ENCODE peak calls at places on chromosomes 6 and 20, in ten cellular contexts. One of them, this sample, is unnamed.

GRCh38 chr20:22430154-22430745 is 154.1 kb downstream of the FOXA2 start:
- DNase-seq in upper lobe of left lung: no peak
- DNase-seq in pancreas: no peak
- DNase-seq in K562: peak; percentile 44
- DNase-seq in esophagus muscularis mucosa: no peak
- DNase-seq in brain microvascular endothelial cell: no peak
- DNase-seq in PC-3: peak; percentile 89
- DNase-seq in mucosa of descending colon: no peak
- DNase-seq in cardiac muscle cell: no peak
- DNase-seq in tibial artery: no peak
- DNase-seq in this sample: peak; percentile 57

GRCh38 chr6:114108119-114109002 is 137.4 kb upstream of the HDAC2 start:
- DNase-seq in upper lobe of left lung: no peak
- DNase-seq in pancreas: peak; percentile 85
- DNase-seq in K562: peak; percentile 44
- DNase-seq in esophagus muscularis mucosa: no peak
- DNase-seq in brain microvascular endothelial cell: peak; percentile 78
- DNase-seq in PC-3: peak; percentile 85
- DNase-seq in mucosa of descending colon: peak; percentile 66
- DNase-seq in cardiac muscle cell: peak; percentile 81
- DNase-seq in tibial artery: peak; percentile 69
- DNase-seq in this sample: peak; percentile 50

GRCh38 chr6:128284128-128284527 is 236.3 kb downstream of the PTPRK start:
- DNase-seq in upper lobe of left lung: no peak
- DNase-seq in pancreas: no peak
- DNase-seq in K562: no peak
- DNase-seq in esophagus muscularis mucosa: no peak
- DNase-seq in brain microvascular endothelial cell: no peak
- DNase-seq in PC-3: no peak
- DNase-seq in mucosa of descending colon: no peak
- DNase-seq in cardiac muscle cell: no peak
- DNase-seq in tibial artery: no peak
- DNase-seq in this sample: no peak

GRCh38 chr6:140855520-140855919 is 1277.2 kb upstream of the GJE1 start:
- DNase-seq in upper lobe of left lung: no peak
- DNase-seq in pancreas: no peak
- DNase-seq in K562: no peak
- DNase-seq in esophagus muscularis mucosa: no peak
- DNase-seq in brain microvascular endothelial cell: no peak
- DNase-seq in PC-3: peak; percentile 18
- DNase-seq in mucosa of descending colon: no peak
- DNase-seq in cardiac muscle cell: no peak
- DNase-seq in tibial artery: no peak
- DNase-seq in this sample: peak; percentile 67

GRCh38 chr6:160080097-160080496 is 41.5 kb upstream of the SLC22A1 start:
- DNase-seq in upper lobe of left lung: no peak
- DNase-seq in pancreas: no peak
- DNase-seq in K562: no peak
- DNase-seq in esophagus muscularis mucosa: no peak
- DNase-seq in brain microvascular endothelial cell: no peak
- DNase-seq in PC-3: no peak
- DNase-seq in mucosa of descending colon: no peak
- DNase-seq in cardiac muscle cell: no peak
- DNase-seq in tibial artery: no peak
- DNase-seq in this sample: no peak

GRCh38 chr20:59470521-59470920 is 133.8 kb upstream of the PHACTR3 start:
- DNase-seq in upper lobe of left lung: no peak
- DNase-seq in pancreas: no peak
- DNase-seq in K562: no peak
- DNase-seq in esophagus muscularis mucosa: no peak
- DNase-seq in brain microvascular endothelial cell: no peak
- DNase-seq in PC-3: no peak
- DNase-seq in mucosa of descending colon: no peak
- DNase-seq in cardiac muscle cell: no peak
- DNase-seq in tibial artery: no peak
- DNase-seq in this sample: no peak

GRCh38 chr20:50281831-50282591 is 91.4 kb downstream of the CEBPB start:
- DNase-seq in upper lobe of left lung: no peak
- DNase-seq in pancreas: no peak
- DNase-seq in K562: peak; percentile 76
- DNase-seq in esophagus muscularis mucosa: no peak
- DNase-seq in brain microvascular endothelial cell: no peak
- DNase-seq in PC-3: no peak
- DNase-seq in mucosa of descending colon: peak; percentile 23
- DNase-seq in cardiac muscle cell: no peak
- DNase-seq in tibial artery: no peak
- DNase-seq in this sample: no peak

GRCh38 chr6:43125119-43125518 is 46.0 kb upstream of the SRF start:
- DNase-seq in upper lobe of left lung: no peak
- DNase-seq in pancreas: no peak
- DNase-seq in K562: no peak
- DNase-seq in esophagus muscularis mucosa: no peak
- DNase-seq in brain microvascular endothelial cell: peak; percentile 93
- DNase-seq in PC-3: no peak
- DNase-seq in mucosa of descending colon: peak; percentile 17
- DNase-seq in cardiac muscle cell: peak; percentile 68
- DNase-seq in tibial artery: no peak
- DNase-seq in this sample: no peak

GRCh38 chr20:10478205-10478604 is 43.1 kb downstream of the SLX4IP start:
- DNase-seq in upper lobe of left lung: no peak
- DNase-seq in pancreas: no peak
- DNase-seq in K562: no peak
- DNase-seq in esophagus muscularis mucosa: no peak
- DNase-seq in brain microvascular endothelial cell: no peak
- DNase-seq in PC-3: no peak
- DNase-seq in mucosa of descending colon: no peak
- DNase-seq in cardiac muscle cell: no peak
- DNase-seq in tibial artery: no peak
- DNase-seq in this sample: no peak

GRCh38 chr20:62703853-62704228 is 4.8 kb upstream of the NTSR1 start:
- DNase-seq in upper lobe of left lung: no peak
- DNase-seq in pancreas: no peak
- DNase-seq in K562: no peak
- DNase-seq in esophagus muscularis mucosa: no peak
- DNase-seq in brain microvascular endothelial cell: no peak
- DNase-seq in PC-3: no peak
- DNase-seq in mucosa of descending colon: no peak
- DNase-seq in cardiac muscle cell: no peak
- DNase-seq in tibial artery: no peak
- DNase-seq in this sample: no peak

GRCh38 chr6:71294121-71294523 is 5.5 kb downstream of the OGFRL1 start:
- DNase-seq in upper lobe of left lung: no peak
- DNase-seq in pancreas: no peak
- DNase-seq in K562: no peak
- DNase-seq in esophagus muscularis mucosa: no peak
- DNase-seq in brain microvascular endothelial cell: peak; percentile 79
- DNase-seq in PC-3: peak; percentile 74
- DNase-seq in mucosa of descending colon: no peak
- DNase-seq in cardiac muscle cell: no peak
- DNase-seq in tibial artery: peak; percentile 20
- DNase-seq in this sample: peak; percentile 46

GRCh38 chr20:45545754-45546453 is 1.3 kb downstream of the EPPIN start:
- DNase-seq in upper lobe of left lung: no peak
- DNase-seq in pancreas: no peak
- DNase-seq in K562: peak; percentile 29
- DNase-seq in esophagus muscularis mucosa: peak; percentile 55
- DNase-seq in brain microvascular endothelial cell: peak; percentile 0
- DNase-seq in PC-3: peak; percentile 67
- DNase-seq in mucosa of descending colon: no peak
- DNase-seq in cardiac muscle cell: peak; percentile 41
- DNase-seq in tibial artery: no peak
- DNase-seq in this sample: peak; percentile 42

GRCh38 chr20:43444107-43444506 is 13.6 kb upstream of the SRSF6 start:
- DNase-seq in upper lobe of left lung: no peak
- DNase-seq in pancreas: no peak
- DNase-seq in K562: peak; percentile 32
- DNase-seq in esophagus muscularis mucosa: no peak
- DNase-seq in brain microvascular endothelial cell: no peak
- DNase-seq in PC-3: no peak
- DNase-seq in mucosa of descending colon: no peak
- DNase-seq in cardiac muscle cell: no peak
- DNase-seq in tibial artery: no peak
- DNase-seq in this sample: no peak

GRCh38 chr20:43438578-43439316 is 18.9 kb upstream of the SRSF6 start:
- DNase-seq in upper lobe of left lung: no peak
- DNase-seq in pancreas: no peak
- DNase-seq in K562: no peak
- DNase-seq in esophagus muscularis mucosa: no peak
- DNase-seq in brain microvascular endothelial cell: no peak
- DNase-seq in PC-3: no peak
- DNase-seq in mucosa of descending colon: no peak
- DNase-seq in cardiac muscle cell: no peak
- DNase-seq in tibial artery: no peak
- DNase-seq in this sample: no peak

GRCh38 chr20:43446361-43446879 is 11.3 kb upstream of the SRSF6 start:
- DNase-seq in upper lobe of left lung: no peak
- DNase-seq in pancreas: no peak
- DNase-seq in K562: no peak
- DNase-seq in esophagus muscularis mucosa: no peak
- DNase-seq in brain microvascular endothelial cell: no peak
- DNase-seq in PC-3: no peak
- DNase-seq in mucosa of descending colon: no peak
- DNase-seq in cardiac muscle cell: no peak
- DNase-seq in tibial artery: no peak
- DNase-seq in this sample: peak; percentile 55

GRCh38 chr20:43442310-43442880 is 15.3 kb upstream of the SRSF6 start:
- DNase-seq in upper lobe of left lung: no peak
- DNase-seq in pancreas: no peak
- DNase-seq in K562: no peak
- DNase-seq in esophagus muscularis mucosa: no peak
- DNase-seq in brain microvascular endothelial cell: no peak
- DNase-seq in PC-3: peak; percentile 37
- DNase-seq in mucosa of descending colon: no peak
- DNase-seq in cardiac muscle cell: no peak
- DNase-seq in tibial artery: no peak
- DNase-seq in this sample: peak; percentile 9

DNA sequence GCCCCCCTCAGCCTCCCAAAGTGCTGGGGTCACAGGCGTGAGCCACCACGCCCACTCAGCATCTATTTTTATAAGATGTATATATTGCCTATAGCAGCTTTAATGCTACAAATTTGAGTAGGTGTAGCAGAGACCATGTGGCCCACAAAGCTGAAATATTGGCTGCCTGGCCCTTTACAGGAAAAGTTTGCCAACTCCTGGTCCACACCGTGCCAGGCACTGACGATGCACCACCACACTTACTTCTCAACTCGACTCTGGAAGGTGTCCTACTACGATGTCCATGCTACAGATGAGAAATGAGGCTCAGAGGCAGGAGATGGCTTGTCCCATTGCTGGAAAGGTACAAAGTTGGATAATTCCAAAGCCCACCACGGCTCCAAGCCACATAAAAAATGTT is 17.2 kb upstream of the SRSF6 start:
- DNase-seq in upper lobe of left lung: no peak
- DNase-seq in pancreas: no peak
- DNase-seq in K562: no peak
- DNase-seq in esophagus muscularis mucosa: no peak
- DNase-seq in brain microvascular endothelial cell: no peak
- DNase-seq in PC-3: no peak
- DNase-seq in mucosa of descending colon: no peak
- DNase-seq in cardiac muscle cell: no peak
- DNase-seq in tibial artery: no peak
- DNase-seq in this sample: no peak
- TF ChIP-seq CTCF in upper lobe of left lung: no peak
- TF ChIP-seq CTCF in pancreas: no peak
- TF ChIP-seq CTCF in K562: no peak
- TF ChIP-seq CTCF in esophagus muscularis mucosa: no peak
- TF ChIP-seq CTCF in brain microvascular endothelial cell: no peak
- TF ChIP-seq CTCF in PC-3: no peak
- TF ChIP-seq CTCF in mucosa of descending colon: no peak
- TF ChIP-seq CTCF in cardiac muscle cell: no peak
- TF ChIP-seq CTCF in tibial artery: no peak
- TF ChIP-seq CTCF in this sample: no peak

DNA sequence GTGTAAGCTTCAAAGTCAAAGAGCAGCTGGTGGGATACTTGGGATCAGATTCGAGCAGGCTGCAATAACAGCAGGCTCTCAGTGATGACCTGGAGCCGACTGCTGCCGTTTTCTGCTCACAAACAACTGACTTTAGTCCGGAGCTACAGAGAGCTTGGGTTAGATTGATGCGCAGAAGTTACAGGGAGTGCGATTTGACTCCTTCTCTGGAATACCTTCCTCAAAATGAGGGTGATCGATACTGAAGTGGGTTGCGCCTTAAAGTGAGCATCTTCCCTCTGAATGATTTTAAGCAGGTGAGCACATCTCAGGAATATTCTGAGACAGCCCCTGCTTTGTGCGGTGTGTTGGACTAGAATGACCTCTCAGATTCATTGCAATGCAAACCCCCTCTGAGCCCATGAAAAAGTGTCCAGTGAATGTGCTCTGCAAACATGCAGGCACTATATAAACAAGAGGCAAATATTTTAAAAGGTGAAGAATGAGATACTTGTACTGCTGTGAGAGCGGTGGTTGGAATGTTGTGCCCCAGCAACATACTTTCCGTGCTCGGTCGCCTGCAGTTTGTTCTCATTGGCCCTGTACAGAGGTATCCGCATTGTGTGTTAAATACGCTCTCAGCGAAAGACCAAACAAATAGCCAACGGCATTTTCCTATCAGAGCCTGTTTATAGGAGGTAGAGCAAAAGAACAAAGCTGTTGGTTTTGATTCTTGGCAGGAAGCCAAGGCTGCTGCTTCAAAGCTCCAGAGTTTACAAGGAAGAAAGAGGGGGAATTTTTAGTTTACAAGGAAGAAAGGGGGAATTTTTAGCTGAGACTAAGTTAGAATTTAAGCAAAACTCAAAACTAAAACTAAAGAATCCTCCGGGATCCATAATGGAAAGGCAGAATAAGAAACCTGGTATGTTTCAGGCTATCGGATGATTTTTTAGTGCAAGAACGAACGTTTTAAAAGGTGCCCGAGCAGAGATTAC is 67.7 kb downstream of the PHACTR2 start:
- DNase-seq in upper lobe of left lung: no peak
- DNase-seq in pancreas: no peak
- DNase-seq in K562: no peak
- DNase-seq in esophagus muscularis mucosa: no peak
- DNase-seq in brain microvascular endothelial cell: peak; percentile 64
- DNase-seq in PC-3: peak; percentile 48
- DNase-seq in mucosa of descending colon: no peak
- DNase-seq in cardiac muscle cell: peak; percentile 57
- DNase-seq in tibial artery: no peak
- DNase-seq in this sample: peak; percentile 39
- H3K4me3 ChIP-seq in upper lobe of left lung: peak overlapping the region; percentile 32
- H3K4me3 ChIP-seq in pancreas: no peak overlapping the region
- H3K4me3 ChIP-seq in K562: no peak overlapping the region
- H3K4me3 ChIP-seq in esophagus muscularis mucosa: peak overlapping the region; percentile 33
- H3K4me3 ChIP-seq in brain microvascular endothelial cell: no peak overlapping the region
- H3K4me3 ChIP-seq in PC-3: peak overlapping the region; percentile 51
- H3K4me3 ChIP-seq in mucosa of descending colon: no peak overlapping the region
- H3K4me3 ChIP-seq in cardiac muscle cell: no peak overlapping the region
- H3K4me3 ChIP-seq in tibial artery: peak overlapping the region; percentile 24
- H3K4me3 ChIP-seq in this sample: no peak overlapping the region

GRCh38 chr20:48635791-48636267 is 192.0 kb downstream of the PREX1 start:
- DNase-seq in upper lobe of left lung: peak; percentile 89
- DNase-seq in pancreas: peak; percentile 84
- DNase-seq in K562: peak; percentile 83
- DNase-seq in esophagus muscularis mucosa: no peak
- DNase-seq in brain microvascular endothelial cell: peak; percentile 53
- DNase-seq in PC-3: peak; percentile 64
- DNase-seq in mucosa of descending colon: peak; percentile 71
- DNase-seq in cardiac muscle cell: peak; percentile 79
- DNase-seq in tibial artery: no peak
- DNase-seq in this sample: peak; percentile 10
- H3K36me3 ChIP-seq in upper lobe of left lung: peaks cover 99% of the 10 kb centered on the region
- H3K36me3 ChIP-seq in pancreas: no peaks in the 10 kb centered on the region
- H3K36me3 ChIP-seq in K562: peaks cover 4% of the 10 kb centered on the region
- H3K36me3 ChIP-seq in esophagus muscularis mucosa: peaks cover 92% of the 10 kb centered on the region
- H3K36me3 ChIP-seq in brain microvascular endothelial cell: peaks cover 16% of the 10 kb centered on the region
- H3K36me3 ChIP-seq in PC-3: no peaks in the 10 kb centered on the region
- H3K36me3 ChIP-seq in mucosa of descending colon: no peaks in the 10 kb centered on the region
- H3K36me3 ChIP-seq in cardiac muscle cell: no peaks in the 10 kb centered on the region
- H3K36me3 ChIP-seq in tibial artery: peaks cover 85% of the 10 kb centered on the region
- H3K36me3 ChIP-seq in this sample: no peaks in the 10 kb centered on the region

GRCh38 chr20:5888051-5888450 is 62.3 kb downstream of the TRMT6 start:
- DNase-seq in upper lobe of left lung: no peak
- DNase-seq in pancreas: no peak
- DNase-seq in K562: no peak
- DNase-seq in esophagus muscularis mucosa: no peak
- DNase-seq in brain microvascular endothelial cell: no peak
- DNase-seq in PC-3: peak; percentile 35
- DNase-seq in mucosa of descending colon: no peak
- DNase-seq in cardiac muscle cell: no peak
- DNase-seq in tibial artery: no peak
- DNase-seq in this sample: peak; percentile 21
- TF ChIP-seq CTCF in upper lobe of left lung: no peak
- TF ChIP-seq CTCF in pancreas: no peak
- TF ChIP-seq CTCF in K562: no peak
- TF ChIP-seq CTCF in esophagus muscularis mucosa: no peak
- TF ChIP-seq CTCF in brain microvascular endothelial cell: no peak
- TF ChIP-seq CTCF in PC-3: no peak
- TF ChIP-seq CTCF in mucosa of descending colon: no peak
- TF ChIP-seq CTCF in cardiac muscle cell: no peak
- TF ChIP-seq CTCF in tibial artery: no peak
- TF ChIP-seq CTCF in this sample: no peak

This sample was measured in bronchial epithelial cell.